ENCODE peak calls at places on chromosomes 13 and 19, in eight cellular contexts. M is EH, H is IMR-90, B is NCI-H1092, J is memory B cell, R is neural crest cell, A is endothelial cell, Z is fibroblast of pulmonary artery. S is an unnamed sample.

GRCh38 chr13:25440081-25440480 is 68.3 kb downstream of the ATP8A2 start:
- DNase-seq in J (no peak), M (no peak), Z (no peak), H (no peak), R (no peak), B (no peak), A (no peak), S (no peak)

GRCh38 chr19:15640294-15640903 is at the start of gene CYP4F3:
- DNase-seq in M (no peak), H (no peak), J (no peak), B (peak; percentile 30), R (no peak), A (no peak), Z (no peak), S (no peak)

GRCh38 chr19:40688987-40689338 is 1.5 kb downstream of the NUMBL start:
- DNase-seq in R (no peak), Z (no peak), J (no peak), A (no peak), M (no peak), H (no peak), B (no peak), S (no peak)

GRCh38 chr19:39993605-39994004 is 3.3 kb upstream of the ZNF546 start:
- DNase-seq in J (no peak), M (no peak), Z (no peak), B (no peak), A (no peak), H (no peak), R (no peak), S (no peak)

GRCh38 chr19:42450314-42450934 is 7.7 kb upstream of the CXCL17 start:
- DNase-seq in Z (peak; percentile 94), J (peak; percentile 63), M (peak; percentile 80), R (peak; percentile 66), A (peak; percentile 71), B (peak; percentile 48), H (peak; percentile 82), S (peak; percentile 60)

GRCh38 chr13:99058527-99059495 is 80.9 kb upstream of the DOCK9 start:
- DNase-seq in M (no peak), B (no peak), Z (no peak), J (no peak), R (no peak), A (no peak), H (no peak), S (no peak)

GRCh38 chr19:11848594-11849263 is at the start of gene ZNF439:
- DNase-seq in H (peak; percentile 71), B (peak; percentile 80), A (no peak), Z (peak; percentile 63), M (peak; percentile 91), R (peak; percentile 50), J (peak; percentile 84), S (peak; percentile 52)

GRCh38 chr13:21638319-21639282 is 32.3 kb upstream of the FGF9 start:
- DNase-seq in A (peak; percentile 24), Z (peak; percentile 43), J (peak; percentile 35), H (peak; percentile 4), M (peak; percentile 16), R (peak; percentile 43), B (peak; percentile 9), S (no peak)

GRCh38 chr19:30450101-30450500 is 77.9 kb downstream of the ZNF536 start:
- DNase-seq in M (no peak), A (peak; percentile 69), J (no peak), R (peak; percentile 36), H (no peak), Z (peak; percentile 2), B (no peak), S (no peak)

GRCh38 chr13:104477256-104477655 is 1411.0 kb upstream of the SLC10A2 start:
- DNase-seq in Z (peak; percentile 31), J (no peak), A (no peak), R (no peak), M (no peak), H (no peak), B (no peak), S (no peak)

GRCh38 chr19:38869160-38869835 is 8.8 kb downstream of the RINL start:
- DNase-seq in M (no peak), H (no peak), B (no peak), A (no peak), R (no peak), J (peak; percentile 44), Z (no peak), S (no peak)

GRCh38 chr19:383922-384800 is 24.8 kb downstream of the C2CD4C start:
- DNase-seq in B (no peak), H (no peak), J (no peak), R (peak; percentile 51), A (peak; percentile 71), Z (peak; percentile 6), M (no peak), S (peak; percentile 82)

GRCh38 chr13:48661112-48661511 is 7.4 kb downstream of the CYSLTR2 start:
- DNase-seq in A (no peak), Z (no peak), H (no peak), J (no peak), M (no peak), R (no peak), B (no peak), S (no peak)

GRCh38 chr19:16536130-16536529 is 6.1 kb downstream of the CHERP start:
- DNase-seq in H (no peak), R (no peak), A (no peak), B (no peak), M (no peak), Z (no peak), J (no peak), S (no peak)

GRCh38 chr13:40485611-40486517 is 180.6 kb downstream of the FOXO1 start:
- DNase-seq in M (no peak), B (no peak), J (no peak), R (no peak), H (no peak), A (no peak), Z (no peak), S (no peak)

GRCh38 chr19:43754312-43754561 is 525 bp downstream of the SMG9 start:
- DNase-seq in B (no peak), H (no peak), R (no peak), M (no peak), Z (no peak), A (no peak), J (no peak), S (no peak)

GRCh38 chr13:44976949-44977583 is 12.2 kb downstream of the NUFIP1 start:
- DNase-seq in J (no peak), A (no peak), B (no peak), M (no peak), R (no peak), Z (peak; percentile 27), H (no peak), S (no peak)

GRCh38 chr19:23823952-23824389 is 65.3 kb upstream of the ZNF681 start:
- DNase-seq in Z (no peak), M (no peak), J (no peak), H (no peak), R (no peak), A (peak; percentile 31), B (no peak), S (no peak)

GRCh38 chr13:95536629-95537241 is 15.8 kb upstream of the CLDN10 start:
- DNase-seq in M (peak; percentile 40), H (peak; percentile 39), Z (peak; percentile 63), B (peak; percentile 17), R (no peak), J (no peak), A (no peak), S (no peak)

GRCh38 chr13:29994911-29995601 is 144.6 kb upstream of the UBL3 start:
- DNase-seq in A (no peak), M (peak; percentile 33), H (no peak), B (no peak), J (no peak), Z (no peak), R (no peak), S (no peak)

GRCh38 chr19:2259331-2259730 is 3.1 kb upstream of the JSRP1 start:
- DNase-seq in B (no peak), J (no peak), M (peak; percentile 69), Z (no peak), H (peak; percentile 54), A (no peak), R (no peak), S (no peak)

GRCh38 chr19:6229216-6229913 is 50.4 kb downstream of the MLLT1 start:
- DNase-seq in J (no peak), B (no peak), H (no peak), Z (no peak), M (no peak), R (no peak), A (no peak), S (no peak)

GRCh38 chr13:52862358-52863206 is 14.1 kb upstream of the PCDH8 start:
- DNase-seq in Z (peak; percentile 2), J (no peak), H (no peak), M (peak; percentile 10), R (peak; percentile 52), A (peak; percentile 72), B (no peak), S (peak; percentile 70)

GRCh38 chr13:30859326-30859725 is 46.7 kb upstream of the MEDAG start:
- DNase-seq in R (no peak), Z (no peak), A (no peak), H (no peak), J (no peak), M (no peak), B (no peak), S (no peak)

GRCh38 chr13:39107484-39108040 is 69.3 kb downstream of the NHLRC3 start:
- DNase-seq in H (no peak), A (no peak), B (no peak), Z (no peak), R (no peak), J (no peak), M (no peak), S (no peak)

GRCh38 chr13:98484289-98485219 is 92.4 kb downstream of the STK24 start:
- DNase-seq in B (peak; percentile 34), R (peak; percentile 26), J (no peak), A (peak; percentile 38), M (peak; percentile 96), H (peak; percentile 95), Z (peak; percentile 91), S (peak; percentile 82)